ENCODE peak calls at places on chromosomes 6 and 20, in nine cellular contexts. X, W, I, C, Q, L, Y, A and T are unnamed samples.

GRCh38 chr6:169159331-169159730 is 94.3 kb downstream of the THBS2 start:
- DNase-seq in X (no peak), W (no peak), I (no peak), C (no peak), Q (no peak), L (no peak), Y (no peak), A (no peak), T (no peak)

GRCh38 chr6:5684320-5684719 is 322.4 kb downstream of the NRN1 start:
- DNase-seq in X (no peak), W (no peak), I (no peak), C (no peak), Q (no peak), L (no peak), Y (no peak), A (peak), T (no peak)

GRCh38 chr6:40477246-40478126 is 109.7 kb downstream of the LRFN2 start:
- DNase-seq in X (no peak), W (no peak), I (peak), C (no peak), Q (peak), L (no peak), Y (no peak), A (no peak), T (no peak)

GRCh38 chr6:134437376-134437775 is 119.5 kb upstream of the SGK1 start:
- DNase-seq in X (peak), W (no peak), I (no peak), C (no peak), Q (no peak), L (no peak), Y (no peak), A (peak), T (no peak)

GRCh38 chr20:38424404-38424803 is 10.7 kb downstream of the SNHG17 start:
- DNase-seq in X (no peak), W (no peak), I (no peak), C (no peak), Q (no peak), L (no peak), Y (no peak), A (no peak), T (no peak)

GRCh38 chr20:12358006-12358654 is 440.4 kb downstream of the BTBD3 start:
- DNase-seq in X (peak), W (no peak), I (no peak), C (no peak), Q (no peak), L (no peak), Y (no peak), A (peak), T (no peak)

GRCh38 chr20:57528148-57528547 is 3.2 kb upstream of the CTCFL start:
- DNase-seq in X (no peak), W (no peak), I (no peak), C (no peak), Q (no peak), L (no peak), Y (no peak), A (no peak), T (no peak)

GRCh38 chr20:41248371-41249024 is 69.0 kb downstream of the ZHX3 start:
- DNase-seq in X (no peak), W (no peak), I (no peak), C (no peak), Q (no peak), L (peak), Y (no peak), A (no peak), T (no peak)

GRCh38 chr20:36467076-36467999 is 74.0 kb upstream of the MYL9 start:
- DNase-seq in X (peak), W (no peak), I (peak), C (peak), Q (no peak), L (peak), Y (no peak), A (peak), T (no peak)

GRCh38 chr6:75206338-75207210 is 721 bp upstream of the COL12A1 start:
- DNase-seq in X (no peak), W (no peak), I (no peak), C (no peak), Q (peak), L (no peak), Y (no peak), A (no peak), T (no peak)

GRCh38 chr6:156809034-156809433 is 31.9 kb downstream of the ARID1B start:
- DNase-seq in X (no peak), W (no peak), I (no peak), C (no peak), Q (no peak), L (peak), Y (peak), A (no peak), T (no peak)

GRCh38 chr20:59082077-59082740 is 39.6 kb upstream of the PRELID3B start:
- DNase-seq in X (peak), W (no peak), I (no peak), C (no peak), Q (no peak), L (peak), Y (peak), A (peak), T (no peak)

GRCh38 chr6:34771727-34772126 is 14.4 kb downstream of the SNRPC start:
- DNase-seq in X (peak), W (peak), I (no peak), C (no peak), Q (no peak), L (no peak), Y (no peak), A (no peak), T (no peak)

GRCh38 chr6:152351110-152351509 is 286.1 kb downstream of the SYNE1 start:
- DNase-seq in X (no peak), W (no peak), I (no peak), C (no peak), Q (no peak), L (no peak), Y (no peak), A (no peak), T (no peak)

GRCh38 chr20:44212792-44213191 is 2.2 kb upstream of the OSER1 start:
- DNase-seq in X (no peak), W (no peak), I (no peak), C (no peak), Q (no peak), L (no peak), Y (no peak), A (no peak), T (peak)

GRCh38 chr20:40675599-40676221 is 13.3 kb downstream of the MAFB start:
- DNase-seq in X (no peak), W (no peak), I (no peak), C (no peak), Q (no peak), L (no peak), Y (no peak), A (no peak), T (no peak)

GRCh38 chr20:35329435-35330139 is 37.4 kb upstream of the FAM83C start:
- DNase-seq in X (peak), W (no peak), I (no peak), C (no peak), Q (peak), L (no peak), Y (peak), A (peak), T (peak)

GRCh38 chr20:19888269-19888669 is 128.9 kb upstream of the NAA20 start:
- DNase-seq in X (no peak), W (no peak), I (no peak), C (no peak), Q (no peak), L (no peak), Y (peak), A (no peak), T (no peak)

GRCh38 chr6:44262467-44263356 is 2.6 kb downstream of the NFKBIE start:
- DNase-seq in X (no peak), W (no peak), I (no peak), C (no peak), Q (no peak), L (no peak), Y (no peak), A (no peak), T (no peak)

GRCh38 chr20:21618697-21619421 is 86.6 kb upstream of the PAX1 start:
- DNase-seq in X (peak), W (no peak), I (no peak), C (no peak), Q (no peak), L (no peak), Y (peak), A (no peak), T (no peak)

GRCh38 chr20:51837876-51838420 is 35.6 kb upstream of the SALL4 start:
- DNase-seq in X (no peak), W (no peak), I (no peak), C (no peak), Q (no peak), L (no peak), Y (no peak), A (no peak), T (no peak)

GRCh38 chr6:134757911-134758361 is 192.0 kb downstream of the ALDH8A1 start:
- DNase-seq in X (peak), W (no peak), I (no peak), C (no peak), Q (no peak), L (no peak), Y (no peak), A (no peak), T (no peak)